ENCODE peak calls at places on chromosomes 13 and 19, in five cellular contexts. R is RCC 7860; Y is lower leg skin; K is germinal center; L is effector CD4-positive, alpha-beta T cell. M is an unnamed sample.

GRCh38 chr19:55178781-55179569 is 1.1 kb downstream of the SYT5 start:
- DNase-seq in R (no peak), K (peak), Y (no peak), L (peak), M (peak)

GRCh38 chr19:861756-862528 is 2.5 kb downstream of the CFD start:
- DNase-seq in Y (no peak), K (peak), L (peak), R (no peak), M (peak)

GRCh38 chr13:99085139-99085845 is 107.4 kb upstream of the DOCK9 start:
- DNase-seq in Y (peak), K (peak), L (peak), R (no peak), M (peak)

GRCh38 chr13:109158383-109158782 is 529.0 kb downstream of the MYO16 start:
- DNase-seq in K (no peak), L (no peak), R (no peak), Y (no peak), M (no peak)

GRCh38 chr13:104408733-104409132 is 1342.5 kb upstream of the SLC10A2 start:
- DNase-seq in K (no peak), L (no peak), R (no peak), Y (no peak), M (no peak)

GRCh38 chr13:39254606-39255005 is 216.3 kb downstream of the NHLRC3 start:
- DNase-seq in R (no peak), L (no peak), K (no peak), Y (no peak), M (no peak)

GRCh38 chr19:1061987-1062386 is 5.0 kb upstream of the ARHGAP45 start:
- DNase-seq in Y (no peak), R (no peak), K (no peak), L (no peak), M (no peak)

GRCh38 chr19:2507109-2507508 is 31.2 kb downstream of the GADD45B start:
- DNase-seq in Y (no peak), K (no peak), L (peak), R (no peak), M (no peak)

GRCh38 chr19:50658438-50659317 is 9.4 kb downstream of the C19orf81 start:
- DNase-seq in L (no peak), Y (peak), K (peak), R (no peak), M (peak)

GRCh38 chr13:97710797-97711196 is 242.7 kb upstream of the IPO5 start:
- DNase-seq in Y (no peak), L (no peak), K (no peak), R (no peak), M (no peak)

GRCh38 chr19:35449347-35450043 is 1.4 kb downstream of the FFAR2 start:
- DNase-seq in Y (no peak), R (no peak), L (no peak), K (no peak), M (no peak)

GRCh38 chr19:17886515-17886914 is 14.8 kb downstream of the SLC5A5 start:
- DNase-seq in Y (no peak), R (no peak), K (no peak), L (no peak), M (no peak)

GRCh38 chr19:2888739-2889224 is 11.9 kb upstream of the ZNF57 start:
- DNase-seq in R (no peak), L (no peak), Y (no peak), K (peak), M (no peak)

GRCh38 chr13:75766636-75767035 is 130.5 kb downstream of the LMO7 start:
- DNase-seq in R (no peak), K (no peak), L (no peak), Y (no peak), M (no peak)